ENCODE peak calls at places on chromosome 22, in five cellular contexts. K, U, M, W and S are unnamed samples.

GRCh38 chr22:24500251-24500820 is 5.2 kb downstream of the UPB1 start:
- DNase-seq in K (no peak), U (no peak), M (no peak), W (no peak), S (no peak)

GRCh38 chr22:45571089-45571488 is 68.4 kb downstream of the FBLN1 start:
- DNase-seq in K (no peak), U (no peak), M (no peak), W (no peak), S (no peak)

GRCh38 chr22:49367016-49367697 is 460.5 kb downstream of the BRD1 start:
- DNase-seq in K (no peak), U (peak; percentile 4), M (peak; percentile 29), W (no peak), S (no peak)

GRCh38 chr22:32127904-32128303 is 31.2 kb downstream of the C22orf42 start:
- DNase-seq in K (no peak), U (no peak), M (no peak), W (no peak), S (no peak)

GRCh38 chr22:26684173-26684572 is 26.8 kb downstream of the MIAT start:
- DNase-seq in K (no peak), U (no peak), M (no peak), W (no peak), S (no peak)

GRCh38 chr22:29478326-29479276 is 1.4 kb upstream of the NEFH start:
- DNase-seq in K (no peak), U (no peak), M (peak; percentile 49), W (no peak), S (peak; percentile 21)

GRCh38 chr22:46373838-46374662 is 38.5 kb downstream of the TRMU start:
- DNase-seq in K (no peak), U (no peak), M (no peak), W (no peak), S (no peak)

GRCh38 chr22:49853981-49854791 is 542 bp downstream of the ZBED4 start:
- DNase-seq in K (no peak), U (peak; percentile 43), M (no peak), W (peak; percentile 23), S (peak; percentile 42)

GRCh38 chr22:41360126-41360525 is 21.6 kb upstream of the TEF start:
- DNase-seq in K (no peak), U (peak; percentile 43), M (no peak), W (no peak), S (no peak)

GRCh38 chr22:31574015-31574670 is 77.8 kb downstream of the SFI1 start:
- DNase-seq in K (peak; percentile 61), U (no peak), M (no peak), W (no peak), S (no peak)

GRCh38 chr22:49566693-49567092 is 261.0 kb downstream of the BRD1 start:
- DNase-seq in K (no peak), U (no peak), M (no peak), W (no peak), S (no peak)

GRCh38 chr22:43707650-43708049 is 104.5 kb downstream of the EFCAB6 start:
- DNase-seq in K (no peak), U (no peak), M (no peak), W (no peak), S (no peak)

GRCh38 chr22:49936973-49937757 is 18.7 kb downstream of the CRELD2 start:
- DNase-seq in K (no peak), U (no peak), M (no peak), W (no peak), S (no peak)

GRCh38 chr22:38172489-38173155 is 9.0 kb downstream of the PLA2G6 start:
- DNase-seq in K (no peak), U (peak; percentile 95), M (no peak), W (no peak), S (peak; percentile 44)

GRCh38 chr22:17217179-17217578 is 2.1 kb downstream of the ADA2 start:
- DNase-seq in K (no peak), U (no peak), M (no peak), W (no peak), S (peak; percentile 11)

GRCh38 chr22:29156507-29156906 is 49.2 kb upstream of the EMID1 start:
- DNase-seq in K (no peak), U (no peak), M (no peak), W (no peak), S (no peak)

GRCh38 chr22:19067696-19068348 is 54.4 kb downstream of the DGCR2 start:
- DNase-seq in K (no peak), U (no peak), M (no peak), W (no peak), S (no peak)

GRCh38 chr22:26725012-26725676 is 67.8 kb downstream of the MIAT start:
- DNase-seq in K (no peak), U (no peak), M (no peak), W (no peak), S (no peak)

GRCh38 chr22:44620129-44620840 is 81.7 kb upstream of the PRR5 start:
- DNase-seq in K (no peak), U (no peak), M (no peak), W (peak; percentile 45), S (peak; percentile 85)

GRCh38 chr22:37502342-37503182 is 16.4 kb upstream of the MFNG start:
- DNase-seq in K (no peak), U (peak; percentile 76), M (no peak), W (no peak), S (peak; percentile 14)

GRCh38 chr22:19597399-19597735 is 73.2 kb upstream of the CLDN5 start:
- DNase-seq in K (no peak), U (no peak), M (no peak), W (no peak), S (no peak)

GRCh38 chr22:32518848-32519247 is 44.2 kb downstream of the FBXO7 start:
- DNase-seq in K (no peak), U (no peak), M (no peak), W (no peak), S (no peak)

GRCh38 chr22:32723632-32724031 is 77.9 kb upstream of the TIMP3 start:
- DNase-seq in K (peak; percentile 85), U (peak; percentile 74), M (peak; percentile 47), W (peak; percentile 95), S (peak; percentile 56)

GRCh38 chr22:49929553-49929979 is 11.1 kb downstream of the CRELD2 start:
- DNase-seq in K (no peak), U (no peak), M (peak; percentile 69), W (peak; percentile 21), S (peak; percentile 88)

GRCh38 chr22:19766506-19767426 is 6.2 kb downstream of the TBX1 start:
- DNase-seq in K (no peak), U (no peak), M (no peak), W (no peak), S (peak; percentile 68)

GRCh38 chr22:23849009-23850006 is 8.4 kb upstream of the SLC2A11 start:
- DNase-seq in K (no peak), U (peak; percentile 62), M (peak; percentile 80), W (peak; percentile 63), S (peak; percentile 88)

GRCh38 chr22:49664371-49664881 is 163.2 kb downstream of the BRD1 start:
- DNase-seq in K (no peak), U (no peak), M (no peak), W (no peak), S (no peak)

GRCh38 chr22:41963453-41964105 is 5.7 kb upstream of the SEPTIN3 start:
- DNase-seq in K (no peak), U (peak; percentile 79), M (no peak), W (peak; percentile 88), S (no peak)

GRCh38 chr22:50705219-50705691 is 32.6 kb downstream of the SHANK3 start:
- DNase-seq in K (peak; percentile 49), U (no peak), M (no peak), W (peak; percentile 19), S (no peak)

GRCh38 chr22:30876221-30876751 is 92.3 kb downstream of the MORC2 start:
- DNase-seq in K (no peak), U (no peak), M (no peak), W (no peak), S (no peak)

GRCh38 chr22:41968601-41969000 is 642 bp upstream of the SEPTIN3 start:
- DNase-seq in K (no peak), U (no peak), M (no peak), W (peak; percentile 12), S (no peak)